ENCODE peak calls at places on chromosomes 6 and 20, in five cellular contexts. N is stimulated activated CD4-positive, alpha-beta T cell treated with anti-CD3 and anti-CD28 coated beads, Interleukin-2, amount 100 ng/mL, for 48 hours; Z is H4; H is WTC11; U is NK-92 treated with Interleukin-12 subunit alpha and Interleukin-12 subunit beta, amount 100 ng/mL, for 24 hours. L is an unnamed sample.
A peak's percentile ranks its signal among the peaks of the same experiment; 100 is the strongest.

GRCh38 chr6:88490865-88491264 is 324.7 kb upstream of the CNR1 start:
- DNase-seq in N (no peak), Z (no peak), H (no peak), U (no peak), L (no peak)

GRCh38 chr6:81241717-81242116 is 510.8 kb downstream of the TENT5A start:
- DNase-seq in N (no peak), Z (peak; percentile 37), H (no peak), U (no peak), L (no peak)

GRCh38 chr20:23257106-23257761 is 93.4 kb upstream of the NXT1 start:
- DNase-seq in N (no peak), Z (no peak), H (no peak), U (no peak), L (no peak)

GRCh38 chr20:40931348-40932044 is 97.1 kb upstream of the TOP1 start:
- DNase-seq in N (no peak), Z (no peak), H (no peak), U (no peak), L (no peak)

GRCh38 chr20:24987244-24987643 is 5.3 kb downstream of the APMAP start:
- DNase-seq in N (no peak), Z (no peak), H (no peak), U (peak; percentile 32), L (no peak)

GRCh38 chr6:81984599-81984998 is 232.1 kb upstream of the TENT5A start:
- DNase-seq in N (no peak), Z (no peak), H (no peak), U (no peak), L (no peak)

GRCh38 chr6:163691049-163691448 is 276.5 kb downstream of the QKI start:
- DNase-seq in N (no peak), Z (no peak), H (no peak), U (no peak), L (no peak)

GRCh38 chr6:147287869-147288271 is 83.7 kb downstream of the STXBP5 start:
- DNase-seq in N (no peak), Z (peak; percentile 18), H (no peak), U (no peak), L (peak; percentile 95)

GRCh38 chr20:63178445-63178818 is 37.5 kb downstream of the YTHDF1 start:
- DNase-seq in N (no peak), Z (no peak), H (peak; percentile 74), U (no peak), L (no peak)

GRCh38 chr6:170545405-170545804 is 7.7 kb downstream of the PSMB1 start:
- DNase-seq in N (no peak), Z (no peak), H (no peak), U (no peak), L (no peak)

GRCh38 chr6:14863896-14864850 is 381.7 kb upstream of the JARID2 start:
- DNase-seq in N (no peak), Z (no peak), H (no peak), U (no peak), L (no peak)

GRCh38 chr20:59624401-59624800 is 20.1 kb downstream of the PHACTR3 start:
- DNase-seq in N (no peak), Z (no peak), H (no peak), U (no peak), L (no peak)

GRCh38 chr6:134527108-134527787 is 209.3 kb upstream of the SGK1 start:
- DNase-seq in N (no peak), Z (no peak), H (no peak), U (no peak), L (no peak)

GRCh38 chr6:41502607-41503434 is 43.4 kb upstream of the FOXP4 start:
- DNase-seq in N (no peak), Z (no peak), H (peak; percentile 70), U (no peak), L (no peak)

GRCh38 chr6:119446623-119447008 is 97.1 kb upstream of the MAN1A1 start:
- DNase-seq in N (no peak), Z (peak; percentile 29), H (no peak), U (no peak), L (peak; percentile 94)

GRCh38 chr20:63843222-63843621 is 12.2 kb upstream of the ZBTB46 start:
- DNase-seq in N (no peak), Z (no peak), H (no peak), U (no peak), L (no peak)

GRCh38 chr20:5731753-5732366 is 18.3 kb upstream of the SHLD1 start:
- DNase-seq in N (no peak), Z (no peak), H (no peak), U (no peak), L (no peak)

GRCh38 chr6:124310139-124310538 is 506.5 kb downstream of the NKAIN2 start:
- DNase-seq in N (no peak), Z (no peak), H (no peak), U (no peak), L (no peak)

GRCh38 chr20:910840-911770 is 5.0 kb downstream of the ANGPT4 start:
- DNase-seq in N (no peak), Z (peak; percentile 62), H (no peak), U (no peak), L (no peak)

GRCh38 chr6:159745081-159745480 is 16.8 kb upstream of the ACAT2 start:
- DNase-seq in N (no peak), Z (no peak), H (no peak), U (no peak), L (peak; percentile 65)

GRCh38 chr6:92479821-92480220 is 939.5 kb downstream of the EPHA7 start:
- DNase-seq in N (no peak), Z (no peak), H (no peak), U (no peak), L (no peak)

GRCh38 chr6:18371576-18371975 is 15.6 kb upstream of the RNF144B start:
- DNase-seq in N (no peak), Z (no peak), H (no peak), U (no peak), L (no peak)

GRCh38 chr6:35174043-35174434 is 32.9 kb upstream of the TCP11 start:
- DNase-seq in N (no peak), Z (no peak), H (no peak), U (no peak), L (no peak)

GRCh38 chr6:132817554-132818403 is 3.4 kb downstream of the RPS12 start:
- DNase-seq in N (no peak), Z (no peak), H (no peak), U (no peak), L (peak; percentile 26)

L was measured in trophoblast cell.